ENCODE peak calls at places on chromosomes 6 and 20, in seven cellular contexts. W is uterus; H is hepatocyte; C is lower lobe of right lung; Y is CD8-positive, alpha-beta T cell; L is tibial nerve; U is left ventricle myocardium inferior. Q is an unnamed sample.
A peak's percentile ranks its signal among the peaks of the same experiment; 100 is the strongest.

GRCh38 chr6:97085772-97086171 is 161.2 kb downstream of the KLHL32 start:
- DNase-seq in W (no peak), H (no peak), Y (no peak), L (no peak), C (no peak), U (no peak), Q (no peak)

GRCh38 chr20:44033873-44034272 is 119.2 kb downstream of the TOX2 start:
- DNase-seq in Y (no peak), W (no peak), L (no peak), U (no peak), C (no peak), H (no peak), Q (no peak)

GRCh38 chr6:76682842-76683241 is 610.4 kb upstream of the IMPG1 start:
- DNase-seq in U (no peak), Y (no peak), C (no peak), H (peak; percentile 10), L (no peak), W (no peak), Q (no peak)

GRCh38 chr20:44142416-44142815 is 44.6 kb downstream of the JPH2 start:
- DNase-seq in L (no peak), C (no peak), U (no peak), W (peak; percentile 68), Y (no peak), H (no peak), Q (no peak)

GRCh38 chr20:6685181-6685582 is 82.3 kb upstream of the BMP2 start:
- DNase-seq in L (no peak), U (no peak), C (no peak), Y (no peak), W (no peak), H (no peak), Q (no peak)

GRCh38 chr20:6613280-6613861 is 154.1 kb upstream of the BMP2 start:
- DNase-seq in L (no peak), U (no peak), Y (no peak), C (no peak), H (no peak), W (no peak), Q (no peak)

GRCh38 chr20:8388707-8389106 is 256.6 kb downstream of the PLCB1 start:
- DNase-seq in C (no peak), W (no peak), L (no peak), H (no peak), Y (no peak), U (no peak), Q (no peak)

GRCh38 chr6:22784611-22785010 is 215.2 kb downstream of the HDGFL1 start:
- DNase-seq in C (no peak), Y (no peak), H (peak; percentile 17), W (no peak), L (no peak), U (no peak), Q (no peak)

GRCh38 chr6:99613398-99613704 is 6.7 kb downstream of the PRDM13 start:
- DNase-seq in W (no peak), C (peak; percentile 54), H (peak; percentile 65), L (no peak), U (no peak), Y (no peak), Q (peak; percentile 72)

GRCh38 chr6:99614430-99615161 is 8.0 kb downstream of the PRDM13 start:
- DNase-seq in L (no peak), C (peak; percentile 51), U (no peak), W (no peak), Y (no peak), H (peak; percentile 29), Q (no peak)

GRCh38 chr6:99612551-99613397 is 6.1 kb downstream of the PRDM13 start:
- DNase-seq in L (no peak), H (no peak), Y (no peak), U (no peak), C (no peak), W (no peak), Q (no peak)

GRCh38 chr6:99611148-99611547 is 4.5 kb downstream of the PRDM13 start:
- DNase-seq in Y (no peak), H (no peak), W (no peak), L (no peak), U (no peak), C (no peak), Q (no peak)

DNA sequence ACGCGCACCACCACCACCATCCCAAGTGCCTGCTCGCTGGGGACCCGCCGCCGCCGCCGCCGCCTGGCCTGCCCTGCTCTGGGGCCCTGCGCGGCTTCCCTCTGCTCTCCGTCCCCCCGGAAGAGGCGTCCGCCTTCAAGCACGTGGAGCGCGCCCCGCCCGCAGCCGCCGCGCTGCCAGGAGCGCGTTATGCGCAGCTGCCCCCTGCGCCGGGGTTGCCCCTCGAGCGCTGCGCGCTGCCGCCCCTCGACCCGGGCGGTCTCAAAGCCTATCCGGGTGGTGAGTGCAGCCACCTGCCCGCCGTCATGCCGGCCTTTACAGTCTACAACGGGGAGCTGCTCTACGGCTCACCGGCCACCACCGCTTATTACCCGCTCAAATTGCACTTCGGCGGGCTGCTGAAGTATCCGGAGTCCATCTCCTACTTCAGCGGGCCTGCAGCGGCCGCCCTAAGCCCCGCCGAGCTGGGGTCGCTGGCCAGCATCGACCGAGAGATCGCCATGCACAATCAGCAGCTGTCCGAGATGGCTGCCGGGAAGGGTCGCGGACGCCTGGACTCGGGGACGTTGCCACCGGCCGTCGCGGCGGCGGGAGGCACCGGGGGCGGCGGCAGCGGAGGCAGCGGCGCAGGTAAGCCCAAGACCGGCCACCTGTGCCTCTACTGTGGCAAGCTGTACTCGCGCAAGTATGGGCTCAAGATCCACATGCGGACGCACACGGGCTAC is 7.2 kb downstream of the PRDM13 start:
- DNase-seq in U (no peak), L (no peak), H (peak; percentile 32), W (no peak), C (peak; percentile 46), Y (no peak), Q (no peak)
- H3K4me3 ChIP-seq in U (peak overlapping the region; percentile 66), L (peak overlapping the region; percentile 34), H (peak overlapping the region; percentile 45), W (peak overlapping the region; percentile 42), C (peak overlapping the region; percentile 54), Y (peak overlapping the region; percentile 57), Q (peak overlapping the region; percentile 33)

GRCh38 chr6:125918230-125918629 is 38.3 kb upstream of the HINT3 start:
- DNase-seq in U (no peak), C (no peak), Y (no peak), W (no peak), L (no peak), H (no peak), Q (no peak)
- H3K27ac ChIP-seq in U (peak overlapping the region; percentile 72), C (peak overlapping the region; percentile 76), Y (no peak overlapping the region), W (peak overlapping the region; percentile 75), L (no peak overlapping the region), H (peak overlapping the region; percentile 96), Q (peak overlapping the region; percentile 23)

DNA sequence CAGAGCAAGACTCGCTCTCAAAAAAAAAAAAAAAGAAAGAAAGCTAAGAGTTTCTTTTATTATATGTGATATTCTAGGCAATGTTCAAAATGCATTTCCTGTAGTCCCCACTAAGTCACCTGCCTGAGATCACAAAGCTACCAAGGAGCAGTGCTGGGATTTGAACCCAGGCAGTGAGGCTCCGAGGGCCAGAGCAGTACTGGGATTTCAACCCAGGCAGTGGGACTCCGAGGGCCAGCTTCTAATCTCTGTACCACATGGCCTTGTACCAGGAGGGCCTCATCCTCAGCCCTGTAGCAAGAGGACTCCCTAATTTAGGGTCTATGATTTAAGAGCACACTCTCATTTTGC is 39.7 kb downstream of the ZMYND8 start:
- DNase-seq in W (no peak), H (no peak), L (no peak), U (no peak), Y (no peak), C (no peak), Q (no peak)
- H3K4me1 ChIP-seq in W (peaks cover 28% of the 10 kb centered on the region), H (peaks cover 78% of the 10 kb centered on the region), L (peaks cover 75% of the 10 kb centered on the region), U (peaks cover 94% of the 10 kb centered on the region), Y (peaks cover 43% of the 10 kb centered on the region), C (peaks cover 85% of the 10 kb centered on the region), Q (peaks cover 52% of the 10 kb centered on the region)

GRCh38 chr6:108589244-108589730 is 28.6 kb downstream of the FOXO3 start:
- DNase-seq in U (peak; percentile 74), L (peak; percentile 76), Y (no peak), W (peak; percentile 78), C (peak; percentile 88), H (peak; percentile 81), Q (peak; percentile 94)
- H3K4me3 ChIP-seq in U (peak overlapping the region; percentile 44), L (no peak overlapping the region), Y (no peak overlapping the region), W (peak overlapping the region; percentile 0), C (peak overlapping the region; percentile 0), H (no peak overlapping the region), Q (peak overlapping the region; percentile 3)

DNA sequence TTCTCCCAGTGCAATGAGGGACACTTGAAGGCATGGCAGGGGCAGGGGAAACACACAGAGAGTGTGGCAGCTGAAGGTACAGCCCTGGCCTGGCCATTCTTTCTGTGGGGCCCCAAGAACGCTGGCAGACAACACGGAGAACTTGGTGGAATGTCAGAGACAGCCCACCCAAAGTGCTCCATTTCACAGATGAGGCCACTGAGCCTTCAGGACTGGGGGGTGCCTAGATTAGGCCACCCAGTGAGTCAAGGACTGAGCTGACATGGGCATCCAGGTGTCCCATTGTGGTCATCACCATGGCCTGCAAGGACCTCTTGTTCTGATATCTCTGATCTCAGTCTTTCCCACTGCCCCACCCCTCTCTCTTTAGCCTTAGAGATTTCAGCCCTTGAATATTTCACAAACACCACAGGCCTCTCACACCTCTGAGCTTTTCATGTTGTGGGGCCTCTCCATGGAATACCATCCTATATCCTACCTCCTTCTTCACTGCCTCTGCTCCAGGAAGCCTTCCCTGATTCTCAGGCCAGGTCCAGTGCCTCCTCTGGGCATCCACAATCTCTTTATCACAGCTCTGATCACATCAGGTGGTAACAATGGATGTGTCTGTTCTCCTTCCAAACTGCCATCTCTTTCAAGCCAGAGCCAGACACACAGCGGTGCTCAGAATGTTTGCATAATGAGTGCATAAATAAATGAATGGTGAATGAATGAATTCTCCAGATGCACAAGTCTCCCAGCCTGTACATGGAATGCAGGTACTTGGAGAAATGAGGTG is 2.0 kb upstream of the RSPO4 start:
- DNase-seq in W (no peak), H (no peak), C (no peak), L (no peak), U (no peak), Y (no peak), Q (no peak)
- H3K27ac ChIP-seq in W (no peak overlapping the region), H (no peak overlapping the region), C (no peak overlapping the region), L (no peak overlapping the region), U (no peak overlapping the region), Y (no peak overlapping the region), Q (no peak overlapping the region)

GRCh38 chr6:93086351-93086750 is 333.0 kb downstream of the EPHA7 start:
- DNase-seq in C (no peak), U (no peak), Y (no peak), H (no peak), W (no peak), L (no peak), Q (no peak)
- H3K4me1 ChIP-seq in C (no peaks in the 10 kb centered on the region), U (no peaks in the 10 kb centered on the region), Y (no peaks in the 10 kb centered on the region), H (no peaks in the 10 kb centered on the region), W (no peaks in the 10 kb centered on the region), L (peaks cover 23% of the 10 kb centered on the region), Q (no peaks in the 10 kb centered on the region)

Q was measured in right cardiac atrium.